ENCODE peak calls at places on chromosome 5, in seven cellular contexts. T is testis; L is CD8-positive, alpha-beta memory T cell; V is RWPE2; G is A549; K is transverse colon; X is GM23248. W is an unnamed sample.
A peak's percentile ranks its signal among the peaks of the same experiment; 100 is the strongest.

GRCh38 chr5:141084487-141084989 is 9.9 kb upstream of the PCDHB2 start:
- DNase-seq in K (peak; percentile 18), X (peak; percentile 85), G (peak; percentile 59), L (no peak), T (peak; percentile 79), V (no peak), W (peak; percentile 41)

GRCh38 chr5:143600396-143601075 is 197.1 kb upstream of the NR3C1 start:
- DNase-seq in V (no peak), G (no peak), T (no peak), L (no peak), X (peak; percentile 65), K (no peak), W (peak; percentile 64)

GRCh38 chr5:55102345-55102744 is at the start of gene GZMA:
- DNase-seq in K (no peak), X (no peak), V (no peak), T (no peak), G (no peak), L (peak; percentile 13), W (no peak)

GRCh38 chr5:59007460-59008063 is 424.7 kb downstream of the RAB3C start:
- DNase-seq in K (no peak), V (no peak), L (no peak), X (peak; percentile 54), T (no peak), G (no peak), W (peak; percentile 50)

GRCh38 chr5:17132444-17133083 is 84.9 kb upstream of the BASP1 start:
- DNase-seq in K (no peak), G (peak; percentile 48), L (no peak), X (peak; percentile 63), T (no peak), V (no peak), W (peak; percentile 45)

GRCh38 chr5:125467222-125467621 is 720.8 kb upstream of the ZNF608 start:
- DNase-seq in T (no peak), G (no peak), V (no peak), K (no peak), L (no peak), X (no peak), W (no peak)

GRCh38 chr5:181133610-181134231 is 2.8 kb upstream of the OR2V1 start:
- DNase-seq in G (peak; percentile 94), V (peak; percentile 93), X (peak; percentile 83), K (peak; percentile 51), T (peak; percentile 28), L (no peak), W (no peak)

GRCh38 chr5:173825215-173825865 is 62.8 kb upstream of the CPEB4 start:
- DNase-seq in X (peak; percentile 54), V (no peak), T (no peak), K (no peak), L (no peak), G (no peak), W (peak; percentile 50)

GRCh38 chr5:31232273-31232888 is 38.9 kb downstream of the CDH6 start:
- DNase-seq in K (no peak), V (no peak), G (peak; percentile 49), X (peak; percentile 83), L (no peak), T (peak; percentile 23), W (peak; percentile 78)

GRCh38 chr5:148615644-148616283 is 38.6 kb downstream of the HTR4 start:
- DNase-seq in V (no peak), K (no peak), X (peak; percentile 23), L (no peak), G (no peak), T (no peak), W (no peak)

GRCh38 chr5:151406322-151406947 is 41.0 kb upstream of the SLC36A1 start:
- DNase-seq in V (no peak), K (no peak), T (peak; percentile 24), G (peak; percentile 41), X (peak; percentile 28), L (no peak), W (peak; percentile 46)

GRCh38 chr5:103472820-103473219 is 89.8 kb downstream of the NUDT12 start:
- DNase-seq in V (no peak), X (peak; percentile 63), L (no peak), K (no peak), G (peak; percentile 3), T (no peak), W (peak; percentile 71)

GRCh38 chr5:158387499-158387898 is 528.6 kb upstream of the CLINT1 start:
- DNase-seq in T (no peak), X (no peak), L (no peak), V (no peak), K (no peak), G (no peak), W (no peak)

GRCh38 chr5:35047785-35048404 is at the start of gene AGXT2:
- DNase-seq in V (no peak), K (no peak), L (no peak), G (no peak), T (no peak), X (no peak), W (no peak)

GRCh38 chr5:152374711-152375275 is 30.3 kb downstream of the NMUR2 start:
- DNase-seq in L (no peak), K (no peak), T (no peak), V (no peak), G (no peak), X (no peak), W (no peak)

DNA sequence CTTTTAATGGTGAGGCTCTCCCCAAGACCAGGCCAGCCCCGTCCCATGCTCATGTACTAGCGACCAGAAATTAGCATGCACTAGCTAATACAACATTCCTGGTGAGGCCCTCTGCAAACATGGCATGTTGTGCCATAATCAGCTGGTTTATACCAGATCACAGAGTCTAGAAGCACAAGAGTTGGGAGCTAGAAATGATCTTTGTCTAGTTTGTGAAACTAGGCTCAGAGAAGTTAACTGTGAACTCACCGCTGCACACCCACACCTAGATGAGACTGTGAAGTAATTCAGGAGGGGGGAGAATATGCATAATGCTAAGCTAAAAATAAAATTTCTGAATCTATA is 37.3 kb downstream of the MTMR12 start:
- DNase-seq in G (no peak), T (no peak), V (no peak), L (no peak), X (no peak), K (no peak), W (no peak)
- H3K4me1 ChIP-seq in G (peaks cover 8% of the 10 kb centered on the region), T (peaks cover 18% of the 10 kb centered on the region), V (peaks cover 12% of the 10 kb centered on the region), L (peaks cover 23% of the 10 kb centered on the region), X (peaks cover 20% of the 10 kb centered on the region), K (peaks cover 4% of the 10 kb centered on the region), W (peaks cover 18% of the 10 kb centered on the region)

GRCh38 chr5:135106136-135106535 is 72.1 kb upstream of the PITX1 start:
- DNase-seq in G (no peak), T (no peak), L (no peak), X (no peak), K (no peak), V (no peak), W (no peak)
- H3K27ac ChIP-seq in G (no peak overlapping the region), T (no peak overlapping the region), L (no peak overlapping the region), X (no peak overlapping the region), K (no peak overlapping the region), V (peak overlapping the region; percentile 51), W (no peak overlapping the region)

DNA sequence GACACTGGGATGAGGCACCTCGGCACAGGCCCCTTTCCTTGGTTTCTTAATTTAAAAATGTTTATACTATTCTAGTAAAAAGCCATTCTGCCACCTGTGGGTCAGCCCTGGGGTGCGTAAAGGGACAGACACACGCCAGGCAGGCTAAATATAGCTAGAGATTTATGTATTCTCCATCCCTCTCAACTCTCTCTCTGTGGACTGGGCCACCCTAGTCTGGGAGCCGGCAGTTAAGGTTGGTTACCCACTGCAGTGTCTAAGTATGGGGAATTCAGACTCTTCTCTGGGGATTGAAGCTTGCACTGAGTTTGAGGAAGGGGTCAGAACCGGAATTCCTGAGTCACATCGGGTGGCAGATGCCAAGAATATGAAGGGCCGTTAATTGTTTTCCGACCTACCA is 1.9 kb downstream of the NEURL1B start:
- DNase-seq in T (no peak), X (no peak), K (no peak), V (no peak), G (no peak), L (no peak), W (no peak)
- H3K4me3 ChIP-seq in T (peak overlapping the region; percentile 87), X (no peak overlapping the region), K (peak overlapping the region; percentile 89), V (peak overlapping the region; percentile 93), G (no peak overlapping the region), L (no peak overlapping the region), W (no peak overlapping the region)

GRCh38 chr5:177362102-177362868 is 4.6 kb downstream of the RGS14 start:
- DNase-seq in T (no peak), L (no peak), K (no peak), X (no peak), V (no peak), G (no peak), W (no peak)

GRCh38 chr5:177359860-177360259 is 2.1 kb downstream of the RGS14 start:
- DNase-seq in X (no peak), K (no peak), L (no peak), G (no peak), T (no peak), V (no peak), W (no peak)

GRCh38 chr5:177363565-177363964 is 5.8 kb downstream of the RGS14 start:
- DNase-seq in L (no peak), X (no peak), G (no peak), K (no peak), T (no peak), V (no peak), W (no peak)

GRCh38 chr5:177362871-177363507 is 5.3 kb downstream of the RGS14 start:
- DNase-seq in G (peak; percentile 79), V (peak; percentile 73), X (peak; percentile 70), L (peak; percentile 70), K (peak; percentile 81), T (peak; percentile 73), W (peak; percentile 79)

DNA sequence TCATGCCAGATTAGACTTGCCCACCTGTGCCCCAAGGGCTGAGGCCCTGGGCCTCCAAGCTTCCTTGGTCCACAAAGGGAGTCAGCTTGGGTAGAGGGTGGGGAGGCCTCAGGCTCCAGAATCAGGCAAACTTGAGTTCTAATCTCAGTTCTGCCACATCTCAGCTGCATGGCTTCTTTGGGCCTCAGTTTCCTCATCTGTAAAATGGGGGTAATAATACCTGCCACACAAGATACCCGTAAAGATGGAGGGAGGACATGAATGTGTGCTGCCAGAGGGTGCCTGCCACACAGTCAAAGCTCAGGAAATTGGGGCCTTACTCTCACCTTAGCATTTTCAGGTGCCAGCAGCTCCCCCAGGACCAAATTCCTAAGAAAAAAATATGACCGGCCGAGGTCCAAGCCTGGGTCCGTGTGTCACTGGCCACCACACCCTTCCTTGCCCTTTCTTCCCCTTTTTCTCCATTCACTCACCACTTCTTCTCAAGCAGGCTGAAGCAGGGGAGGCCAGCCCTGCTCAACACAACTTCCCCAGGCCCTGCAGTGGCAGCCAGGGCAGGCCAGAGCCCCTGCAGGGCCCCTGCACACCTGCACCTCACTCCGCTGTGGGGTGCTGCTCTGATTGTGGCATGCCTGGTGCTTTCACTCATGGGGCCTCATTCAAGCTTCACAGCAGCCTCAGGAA is 3.8 kb downstream of the RGS14 start:
- DNase-seq in L (no peak), T (no peak), X (no peak), G (no peak), K (no peak), V (no peak), W (no peak)
- H3K4me1 ChIP-seq in L (peaks cover 83% of the 10 kb centered on the region), T (peaks cover 13% of the 10 kb centered on the region), X (peaks cover 11% of the 10 kb centered on the region), G (peaks cover 3% of the 10 kb centered on the region), K (peaks cover 45% of the 10 kb centered on the region), V (peaks cover 11% of the 10 kb centered on the region), W (peaks cover 37% of the 10 kb centered on the region)